ENCODE peak calls at places on chromosomes 1 and 21, in nine cellular contexts. One of them, this sample, is unnamed.

GRCh38 chr1:22712502-22713271 is 2.0 kb downstream of the EPHB2 start:
- DNase-seq in ovary: no peak
- DNase-seq in hepatocyte: peak; percentile 23
- DNase-seq in heart right ventricle: no peak
- DNase-seq in K562: no peak
- DNase-seq in suprapubic skin: no peak
- DNase-seq in CD8-positive, alpha-beta T cell: no peak
- DNase-seq in cardiac muscle cell: peak; percentile 34
- DNase-seq in AG04450: no peak
- DNase-seq in this sample: no peak

GRCh38 chr21:17088500-17088899 is 424.3 kb upstream of the CXADR start:
- DNase-seq in K562: no peak
- DNase-seq in suprapubic skin: no peak
- DNase-seq in CD8-positive, alpha-beta T cell: no peak
- DNase-seq in heart right ventricle: no peak
- DNase-seq in ovary: no peak
- DNase-seq in hepatocyte: no peak
- DNase-seq in AG04450: no peak
- DNase-seq in cardiac muscle cell: no peak
- DNase-seq in this sample: no peak

GRCh38 chr1:46248122-46248920 is 758 bp downstream of the RAD54L start:
- DNase-seq in suprapubic skin: no peak
- DNase-seq in ovary: peak; percentile 63
- DNase-seq in K562: peak; percentile 88
- DNase-seq in heart right ventricle: no peak
- DNase-seq in CD8-positive, alpha-beta T cell: peak; percentile 11
- DNase-seq in cardiac muscle cell: no peak
- DNase-seq in AG04450: no peak
- DNase-seq in hepatocyte: peak; percentile 45
- DNase-seq in this sample: no peak

GRCh38 chr21:39593522-39593921 is 19.2 kb upstream of the B3GALT5 start:
- DNase-seq in CD8-positive, alpha-beta T cell: no peak
- DNase-seq in heart right ventricle: no peak
- DNase-seq in hepatocyte: no peak
- DNase-seq in AG04450: no peak
- DNase-seq in K562: no peak
- DNase-seq in cardiac muscle cell: no peak
- DNase-seq in suprapubic skin: no peak
- DNase-seq in ovary: no peak
- DNase-seq in this sample: no peak

GRCh38 chr1:197841828-197842573 is 60.4 kb upstream of the C1orf53 start:
- DNase-seq in suprapubic skin: no peak
- DNase-seq in hepatocyte: no peak
- DNase-seq in heart right ventricle: no peak
- DNase-seq in CD8-positive, alpha-beta T cell: no peak
- DNase-seq in ovary: no peak
- DNase-seq in cardiac muscle cell: peak; percentile 6
- DNase-seq in K562: no peak
- DNase-seq in AG04450: peak; percentile 8
- DNase-seq in this sample: no peak

GRCh38 chr1:110176299-110176956 is 26.1 kb downstream of the SLC6A17 start:
- DNase-seq in heart right ventricle: peak; percentile 58
- DNase-seq in ovary: no peak
- DNase-seq in cardiac muscle cell: peak; percentile 10
- DNase-seq in suprapubic skin: no peak
- DNase-seq in hepatocyte: peak; percentile 35
- DNase-seq in K562: no peak
- DNase-seq in CD8-positive, alpha-beta T cell: no peak
- DNase-seq in AG04450: no peak
- DNase-seq in this sample: no peak

GRCh38 chr1:96259399-96259798 is 462.2 kb upstream of the PTBP2 start:
- DNase-seq in cardiac muscle cell: no peak
- DNase-seq in heart right ventricle: no peak
- DNase-seq in suprapubic skin: no peak
- DNase-seq in CD8-positive, alpha-beta T cell: no peak
- DNase-seq in ovary: no peak
- DNase-seq in hepatocyte: no peak
- DNase-seq in AG04450: no peak
- DNase-seq in K562: no peak
- DNase-seq in this sample: no peak

GRCh38 chr1:210332719-210333398 is 4.2 kb downstream of the HHAT start:
- DNase-seq in hepatocyte: no peak
- DNase-seq in heart right ventricle: no peak
- DNase-seq in cardiac muscle cell: no peak
- DNase-seq in K562: no peak
- DNase-seq in AG04450: no peak
- DNase-seq in CD8-positive, alpha-beta T cell: peak; percentile 31
- DNase-seq in suprapubic skin: no peak
- DNase-seq in ovary: no peak
- DNase-seq in this sample: peak; percentile 49

GRCh38 chr1:177171536-177172123 is 872 bp downstream of the BRINP2 start:
- DNase-seq in ovary: no peak
- DNase-seq in CD8-positive, alpha-beta T cell: no peak
- DNase-seq in hepatocyte: no peak
- DNase-seq in cardiac muscle cell: peak; percentile 57
- DNase-seq in suprapubic skin: no peak
- DNase-seq in AG04450: no peak
- DNase-seq in heart right ventricle: no peak
- DNase-seq in K562: no peak
- DNase-seq in this sample: no peak

GRCh38 chr1:235297579-235297978 is 30.4 kb downstream of the ARID4B start:
- DNase-seq in suprapubic skin: no peak
- DNase-seq in heart right ventricle: no peak
- DNase-seq in ovary: no peak
- DNase-seq in K562: no peak
- DNase-seq in cardiac muscle cell: peak; percentile 28
- DNase-seq in AG04450: no peak
- DNase-seq in CD8-positive, alpha-beta T cell: no peak
- DNase-seq in hepatocyte: no peak
- DNase-seq in this sample: no peak

GRCh38 chr1:221284028-221284427 is 404.8 kb downstream of the HLX start:
- DNase-seq in ovary: no peak
- DNase-seq in hepatocyte: peak; percentile 32
- DNase-seq in heart right ventricle: no peak
- DNase-seq in K562: no peak
- DNase-seq in suprapubic skin: no peak
- DNase-seq in AG04450: peak; percentile 58
- DNase-seq in cardiac muscle cell: peak; percentile 37
- DNase-seq in CD8-positive, alpha-beta T cell: no peak
- DNase-seq in this sample: no peak

GRCh38 chr1:49841767-49842166 is 182.0 kb downstream of the AGBL4 start:
- DNase-seq in heart right ventricle: no peak
- DNase-seq in K562: no peak
- DNase-seq in hepatocyte: no peak
- DNase-seq in AG04450: no peak
- DNase-seq in cardiac muscle cell: no peak
- DNase-seq in ovary: no peak
- DNase-seq in CD8-positive, alpha-beta T cell: no peak
- DNase-seq in suprapubic skin: no peak
- DNase-seq in this sample: no peak

GRCh38 chr1:23196627-23197328 is 20.5 kb downstream of the HTR1D start:
- DNase-seq in hepatocyte: peak; percentile 40
- DNase-seq in K562: no peak
- DNase-seq in heart right ventricle: no peak
- DNase-seq in suprapubic skin: no peak
- DNase-seq in CD8-positive, alpha-beta T cell: no peak
- DNase-seq in cardiac muscle cell: peak; percentile 96
- DNase-seq in ovary: no peak
- DNase-seq in AG04450: peak; percentile 90
- DNase-seq in this sample: no peak

GRCh38 chr1:48017716-48018115 is 20.5 kb upstream of the TRABD2B start:
- DNase-seq in suprapubic skin: no peak
- DNase-seq in K562: no peak
- DNase-seq in heart right ventricle: no peak
- DNase-seq in ovary: no peak
- DNase-seq in cardiac muscle cell: peak; percentile 60
- DNase-seq in hepatocyte: peak; percentile 52
- DNase-seq in AG04450: no peak
- DNase-seq in CD8-positive, alpha-beta T cell: no peak
- DNase-seq in this sample: no peak

GRCh38 chr1:18926315-18927081 is 24.1 kb upstream of the ALDH4A1 start:
- DNase-seq in CD8-positive, alpha-beta T cell: peak; percentile 84
- DNase-seq in K562: peak; percentile 62
- DNase-seq in AG04450: peak; percentile 71
- DNase-seq in cardiac muscle cell: peak; percentile 94
- DNase-seq in heart right ventricle: peak; percentile 85
- DNase-seq in hepatocyte: peak; percentile 74
- DNase-seq in ovary: no peak
- DNase-seq in suprapubic skin: no peak
- DNase-seq in this sample: peak; percentile 78

GRCh38 chr1:19644761-19645543 is 841 bp downstream of the NBL1 start:
- DNase-seq in cardiac muscle cell: no peak
- DNase-seq in hepatocyte: peak; percentile 44
- DNase-seq in ovary: peak; percentile 79
- DNase-seq in AG04450: no peak
- DNase-seq in heart right ventricle: peak; percentile 41
- DNase-seq in K562: no peak
- DNase-seq in CD8-positive, alpha-beta T cell: peak; percentile 56
- DNase-seq in suprapubic skin: no peak
- DNase-seq in this sample: no peak

GRCh38 chr1:4531842-4532241 is 122.6 kb upstream of the AJAP1 start:
- DNase-seq in CD8-positive, alpha-beta T cell: no peak
- DNase-seq in suprapubic skin: no peak
- DNase-seq in ovary: no peak
- DNase-seq in AG04450: no peak
- DNase-seq in cardiac muscle cell: no peak
- DNase-seq in hepatocyte: no peak
- DNase-seq in K562: no peak
- DNase-seq in heart right ventricle: no peak
- DNase-seq in this sample: no peak
- H3K9me3 ChIP-seq in CD8-positive, alpha-beta T cell: no peaks in the 10 kb centered on the region
- H3K9me3 ChIP-seq in suprapubic skin: no peaks in the 10 kb centered on the region
- H3K9me3 ChIP-seq in ovary: no peaks in the 10 kb centered on the region
- H3K9me3 ChIP-seq in AG04450: peaks cover 62% of the 10 kb centered on the region
- H3K9me3 ChIP-seq in cardiac muscle cell: no peaks in the 10 kb centered on the region
- H3K9me3 ChIP-seq in hepatocyte: no peaks in the 10 kb centered on the region
- H3K9me3 ChIP-seq in K562: no peaks in the 10 kb centered on the region
- H3K9me3 ChIP-seq in heart right ventricle: peaks cover 15% of the 10 kb centered on the region
- H3K9me3 ChIP-seq in this sample: no peaks in the 10 kb centered on the region

GRCh38 chr1:223258751-223259177 is 105.2 kb downstream of the SUSD4 start:
- DNase-seq in hepatocyte: peak; percentile 87
- DNase-seq in CD8-positive, alpha-beta T cell: no peak
- DNase-seq in ovary: no peak
- DNase-seq in heart right ventricle: no peak
- DNase-seq in suprapubic skin: no peak
- DNase-seq in AG04450: peak; percentile 13
- DNase-seq in K562: peak; percentile 55
- DNase-seq in cardiac muscle cell: peak; percentile 68
- DNase-seq in this sample: no peak

GRCh38 chr1:223261914-223262313 is 102.1 kb downstream of the SUSD4 start:
- DNase-seq in AG04450: no peak
- DNase-seq in K562: no peak
- DNase-seq in suprapubic skin: no peak
- DNase-seq in cardiac muscle cell: no peak
- DNase-seq in hepatocyte: no peak
- DNase-seq in ovary: no peak
- DNase-seq in CD8-positive, alpha-beta T cell: no peak
- DNase-seq in heart right ventricle: no peak
- DNase-seq in this sample: no peak

GRCh38 chr1:223260712-223261111 is 103.3 kb downstream of the SUSD4 start:
- DNase-seq in ovary: no peak
- DNase-seq in hepatocyte: no peak
- DNase-seq in CD8-positive, alpha-beta T cell: no peak
- DNase-seq in cardiac muscle cell: no peak
- DNase-seq in heart right ventricle: no peak
- DNase-seq in AG04450: no peak
- DNase-seq in suprapubic skin: no peak
- DNase-seq in K562: no peak
- DNase-seq in this sample: no peak

GRCh38 chr1:223257856-223258255 is 106.1 kb downstream of the SUSD4 start:
- DNase-seq in CD8-positive, alpha-beta T cell: no peak
- DNase-seq in ovary: no peak
- DNase-seq in AG04450: no peak
- DNase-seq in hepatocyte: no peak
- DNase-seq in K562: no peak
- DNase-seq in cardiac muscle cell: no peak
- DNase-seq in heart right ventricle: no peak
- DNase-seq in suprapubic skin: no peak
- DNase-seq in this sample: no peak

DNA sequence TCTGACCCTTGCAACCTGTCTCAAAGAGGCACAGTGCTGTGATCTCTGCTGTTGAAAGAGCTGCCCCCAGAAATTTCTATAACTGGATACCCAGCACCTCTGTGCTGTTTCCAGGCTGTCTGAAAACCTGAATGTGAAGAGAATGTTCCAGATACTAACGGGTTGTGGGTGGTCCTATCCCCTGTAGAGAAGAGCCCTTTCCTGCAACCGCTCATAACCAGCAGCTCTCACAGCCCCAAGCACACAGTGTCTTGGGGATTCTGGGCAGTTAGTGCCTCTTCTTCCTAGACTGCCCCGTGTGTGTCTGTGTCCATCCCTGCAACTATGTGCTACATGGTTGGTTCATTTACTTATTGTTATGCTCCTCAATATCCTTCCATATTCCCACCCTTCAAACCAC is 104.5 kb downstream of the SUSD4 start:
- DNase-seq in heart right ventricle: no peak
- DNase-seq in ovary: no peak
- DNase-seq in K562: no peak
- DNase-seq in suprapubic skin: no peak
- DNase-seq in AG04450: no peak
- DNase-seq in hepatocyte: no peak
- DNase-seq in CD8-positive, alpha-beta T cell: no peak
- DNase-seq in cardiac muscle cell: no peak
- DNase-seq in this sample: no peak
- H3K27me3 ChIP-seq in heart right ventricle: no peaks in the 10 kb centered on the region
- H3K27me3 ChIP-seq in ovary: no peaks in the 10 kb centered on the region
- H3K27me3 ChIP-seq in K562: peaks cover 32% of the 10 kb centered on the region
- H3K27me3 ChIP-seq in suprapubic skin: no peaks in the 10 kb centered on the region
- H3K27me3 ChIP-seq in AG04450: peaks cover 13% of the 10 kb centered on the region
- H3K27me3 ChIP-seq in hepatocyte: no peaks in the 10 kb centered on the region
- H3K27me3 ChIP-seq in CD8-positive, alpha-beta T cell: no peaks in the 10 kb centered on the region
- H3K27me3 ChIP-seq in cardiac muscle cell: no peaks in the 10 kb centered on the region
- H3K27me3 ChIP-seq in this sample: no peaks in the 10 kb centered on the region

GRCh38 chr1:35268282-35269189 is at the start of gene ZMYM4:
- DNase-seq in K562: peak; percentile 99
- DNase-seq in hepatocyte: peak; percentile 98
- DNase-seq in ovary: peak; percentile 94
- DNase-seq in AG04450: peak; percentile 99
- DNase-seq in CD8-positive, alpha-beta T cell: peak; percentile 84
- DNase-seq in cardiac muscle cell: peak; percentile 99
- DNase-seq in suprapubic skin: peak; percentile 93
- DNase-seq in heart right ventricle: peak; percentile 96
- DNase-seq in this sample: peak; percentile 83
- TF ChIP-seq CTCF in K562: peak; percentile 24
- TF ChIP-seq CTCF in hepatocyte: no peak
- TF ChIP-seq CTCF in ovary: no peak
- TF ChIP-seq CTCF in AG04450: no peak
- TF ChIP-seq CTCF in CD8-positive, alpha-beta T cell: no peak
- TF ChIP-seq CTCF in cardiac muscle cell: no peak
- TF ChIP-seq CTCF in suprapubic skin: no peak
- TF ChIP-seq CTCF in heart right ventricle: peak; percentile 25
- TF ChIP-seq CTCF in this sample: no peak

DNA sequence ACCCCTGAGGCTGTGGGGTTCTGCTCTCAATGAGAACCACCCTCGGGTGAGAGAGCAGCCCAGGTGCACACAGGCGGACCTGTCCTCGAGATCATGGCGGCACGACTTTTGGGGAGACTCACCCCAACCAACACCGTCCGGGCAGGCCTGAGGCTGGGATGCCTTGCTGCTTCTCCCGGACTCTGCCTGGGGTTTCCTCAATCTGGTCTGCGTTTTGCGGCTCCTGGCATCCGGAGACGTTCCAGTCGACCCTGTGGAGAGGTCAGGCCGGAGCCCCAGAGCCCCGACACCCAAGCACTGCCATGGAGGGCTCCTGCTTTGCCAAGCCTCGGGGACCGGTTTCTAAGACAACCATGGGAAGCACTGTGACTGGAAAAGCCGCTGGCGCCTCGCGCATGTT is 3879.7 kb downstream of the SRGAP2C start:
- DNase-seq in hepatocyte: no peak
- DNase-seq in AG04450: no peak
- DNase-seq in K562: no peak
- DNase-seq in ovary: peak; percentile 12
- DNase-seq in suprapubic skin: peak; percentile 69
- DNase-seq in cardiac muscle cell: no peak
- DNase-seq in CD8-positive, alpha-beta T cell: no peak
- DNase-seq in heart right ventricle: no peak
- DNase-seq in this sample: no peak
- H3K9me3 ChIP-seq in hepatocyte: no peaks in the 10 kb centered on the region
- H3K9me3 ChIP-seq in AG04450: peaks cover 39% of the 10 kb centered on the region
- H3K9me3 ChIP-seq in K562: no peaks in the 10 kb centered on the region
- H3K9me3 ChIP-seq in ovary: peaks cover 4% of the 10 kb centered on the region
- H3K9me3 ChIP-seq in suprapubic skin: no peaks in the 10 kb centered on the region
- H3K9me3 ChIP-seq in cardiac muscle cell: no peaks in the 10 kb centered on the region
- H3K9me3 ChIP-seq in CD8-positive, alpha-beta T cell: no peaks in the 10 kb centered on the region
- H3K9me3 ChIP-seq in heart right ventricle: peaks cover 47% of the 10 kb centered on the region
- H3K9me3 ChIP-seq in this sample: peaks cover under 1% of the 10 kb centered on the region